ENCODE peak calls at places on chromosomes 1 and 21, in ten cellular contexts. Q is CD4-positive, CD25-positive, alpha-beta regulatory T cell; F is CD4-positive, alpha-beta memory T cell; X is psoas muscle; A is small intestine; E is iPS DF 6.9; U is pancreas; K is colonic mucosa; T is OCI-LY7; H is A673. D is an unnamed sample.
A peak's percentile ranks its signal among the peaks of the same experiment; 100 is the strongest.

GRCh38 chr1:6445062-6445763 is 20.6 kb downstream of the ESPN start:
- DNase-seq in U (peak; percentile 71), A (peak; percentile 68), F (no peak), Q (peak; percentile 30), X (no peak), K (peak; percentile 77), H (no peak), E (no peak), T (peak; percentile 21), D (no peak)

GRCh38 chr21:42777757-42778344 is 101.5 kb downstream of the WDR4 start:
- DNase-seq in A (no peak), X (no peak), T (no peak), U (no peak), Q (no peak), K (no peak), H (no peak), E (no peak), F (no peak), D (peak; percentile 53)

GRCh38 chr1:247824023-247824422 is at the start of gene OR14A16:
- DNase-seq in U (no peak), Q (no peak), T (no peak), K (no peak), X (no peak), H (no peak), E (no peak), A (no peak), F (no peak), D (no peak)

GRCh38 chr1:31310131-31310530 is 13.3 kb downstream of the ZCCHC17 start:
- DNase-seq in Q (no peak), F (no peak), H (no peak), T (no peak), U (no peak), K (no peak), E (no peak), X (no peak), A (no peak), D (no peak)

GRCh38 chr1:229252228-229252984 is 18.5 kb upstream of the RAB4A start:
- DNase-seq in K (no peak), F (no peak), T (no peak), H (no peak), E (no peak), U (no peak), A (peak; percentile 82), X (no peak), Q (no peak), D (no peak)

GRCh38 chr1:84174051-84174556 is 30.0 kb downstream of the PRKACB start:
- DNase-seq in K (no peak), Q (no peak), H (peak; percentile 46), U (no peak), A (peak; percentile 35), X (no peak), T (no peak), E (no peak), F (no peak), D (no peak)

GRCh38 chr1:215055281-215055935 is 27.1 kb upstream of the KCNK2 start:
- DNase-seq in K (no peak), T (no peak), X (no peak), E (peak; percentile 4), U (no peak), F (no peak), A (no peak), H (no peak), Q (no peak), D (no peak)

GRCh38 chr1:110475358-110476027 is 24.5 kb downstream of the PROK1 start:
- DNase-seq in K (no peak), F (no peak), X (no peak), T (no peak), H (no peak), U (no peak), A (peak; percentile 8), E (no peak), Q (no peak), D (no peak)

GRCh38 chr1:31227891-31228290 is 11.8 kb downstream of the NKAIN1 start:
- DNase-seq in X (no peak), T (no peak), A (no peak), Q (no peak), H (peak; percentile 39), F (no peak), U (no peak), E (no peak), K (no peak), D (no peak)

GRCh38 chr1:114248162-114248561 is 94.5 kb upstream of the SYT6 start:
- DNase-seq in Q (no peak), E (no peak), K (no peak), A (no peak), X (no peak), U (no peak), F (no peak), T (no peak), H (no peak), D (no peak)

GRCh38 chr1:66330711-66331110 is 203.2 kb upstream of the SGIP1 start:
- DNase-seq in T (peak; percentile 62), X (no peak), F (peak; percentile 81), A (peak; percentile 49), K (no peak), U (no peak), Q (no peak), E (no peak), H (no peak), D (no peak)

GRCh38 chr1:29354511-29355098 is 118.3 kb downstream of the PTPRU start:
- DNase-seq in H (no peak), F (no peak), K (no peak), T (no peak), A (no peak), X (no peak), Q (no peak), U (no peak), E (no peak), D (no peak)

GRCh38 chr1:112460672-112461071 is 48.1 kb upstream of the WNT2B start:
- DNase-seq in E (no peak), A (no peak), K (no peak), F (no peak), H (no peak), Q (no peak), U (no peak), T (no peak), X (no peak), D (no peak)

GRCh38 chr1:179036844-179037465 is 11.3 kb downstream of the FAM20B start:
- DNase-seq in Q (no peak), T (no peak), U (no peak), F (no peak), H (no peak), K (no peak), A (no peak), X (no peak), E (no peak), D (no peak)

GRCh38 chr1:79197421-79197820 is 190.9 kb upstream of the ADGRL4 start:
- DNase-seq in K (no peak), A (no peak), H (peak; percentile 60), X (no peak), F (no peak), Q (no peak), T (no peak), U (no peak), E (no peak), D (no peak)

DNA sequence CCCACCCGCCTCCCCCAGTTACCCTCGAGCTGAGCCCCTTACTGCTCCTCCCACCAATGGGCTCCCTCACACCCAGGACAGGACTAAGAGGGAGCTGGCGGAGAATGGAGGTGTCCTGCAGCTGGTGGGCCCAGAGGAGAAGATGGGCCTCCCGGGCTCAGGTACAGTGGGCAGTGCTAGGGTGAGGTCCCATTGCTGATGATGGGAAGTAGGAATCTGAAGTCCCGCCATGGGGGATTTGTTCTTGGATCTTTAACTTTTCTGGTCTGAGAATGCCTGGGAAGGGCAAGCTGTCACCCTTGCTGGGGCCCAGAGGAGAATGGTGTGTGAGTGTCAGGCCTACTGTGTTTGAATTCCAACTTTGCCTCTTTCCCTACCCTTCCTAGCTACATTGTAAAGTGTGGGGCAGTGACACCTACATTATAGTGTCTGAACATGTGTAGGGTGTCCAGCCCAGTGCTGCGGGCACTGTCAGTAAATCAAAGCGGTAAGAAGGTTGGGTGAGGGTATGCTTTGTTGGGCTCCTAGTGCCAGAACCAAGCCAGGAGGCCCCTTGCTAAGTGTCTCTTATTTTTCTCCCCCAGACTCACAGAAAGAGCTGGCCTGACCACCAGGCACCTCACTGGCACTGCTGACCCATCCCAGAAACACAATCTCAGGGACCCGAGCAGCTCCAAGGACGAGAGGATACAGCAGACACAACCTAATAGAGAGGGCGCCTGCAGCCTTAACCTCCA is 44.7 kb downstream of the YARS1 start:
- DNase-seq in Q (no peak), F (no peak), T (no peak), K (no peak), H (no peak), U (no peak), X (no peak), E (no peak), A (no peak), D (no peak)
- H3K4me1 ChIP-seq in Q (no peaks in the 10 kb centered on the region), F (peaks cover 9% of the 10 kb centered on the region), T (no peaks in the 10 kb centered on the region), K (no peaks in the 10 kb centered on the region), H (no peaks in the 10 kb centered on the region), U (peaks cover 7% of the 10 kb centered on the region), X (no peaks in the 10 kb centered on the region), E (peaks cover 2% of the 10 kb centered on the region), A (no peaks in the 10 kb centered on the region), D (peaks cover 13% of the 10 kb centered on the region)

DNA sequence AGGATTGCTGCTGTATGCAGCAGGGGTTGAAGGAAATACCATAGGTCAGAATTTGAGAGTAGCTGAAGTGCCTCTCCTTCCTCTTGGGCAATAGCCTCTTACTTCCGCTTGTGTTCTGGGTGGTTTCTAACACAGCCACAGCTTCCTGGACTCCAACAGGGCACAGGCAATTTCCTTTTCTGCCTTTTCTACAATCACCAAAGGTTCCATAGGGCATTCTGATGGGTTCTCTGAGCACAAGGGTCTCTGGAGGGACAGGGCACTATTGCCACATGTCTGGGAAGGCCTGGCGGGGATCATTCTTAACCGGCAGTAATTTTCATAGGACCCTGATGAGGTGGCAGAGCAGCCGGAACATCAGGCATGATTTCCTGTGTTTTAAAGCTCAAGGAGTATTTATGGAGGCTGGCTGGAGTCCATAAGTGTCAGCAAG is 5.5 kb upstream of the AGTRAP start:
- DNase-seq in H (peak; percentile 86), X (no peak), U (no peak), E (no peak), Q (peak; percentile 16), T (peak; percentile 82), K (peak; percentile 69), A (peak; percentile 72), F (peak; percentile 56), D (no peak)
- H3K27ac ChIP-seq in H (peak overlapping the region; percentile 82), X (no peak overlapping the region), U (no peak overlapping the region), E (no peak overlapping the region), Q (peak overlapping the region; percentile 64), T (peak overlapping the region; percentile 67), K (peak overlapping the region; percentile 84), A (peak overlapping the region; percentile 88), F (peak overlapping the region; percentile 25), D (no peak overlapping the region)

GRCh38 chr1:167325151-167325550 is 104.5 kb downstream of the POU2F1 start:
- DNase-seq in T (no peak), A (no peak), Q (no peak), K (no peak), H (no peak), U (no peak), X (no peak), F (no peak), E (no peak), D (no peak)
- H3K9me3 ChIP-seq in T (peaks cover 53% of the 10 kb centered on the region), A (no peaks in the 10 kb centered on the region), Q (peaks cover 41% of the 10 kb centered on the region), K (peaks cover 7% of the 10 kb centered on the region), H (peaks cover 31% of the 10 kb centered on the region), U (no peaks in the 10 kb centered on the region), X (peaks cover 42% of the 10 kb centered on the region), F (peaks cover 36% of the 10 kb centered on the region), E (no peaks in the 10 kb centered on the region), D (no peaks in the 10 kb centered on the region)

DNA sequence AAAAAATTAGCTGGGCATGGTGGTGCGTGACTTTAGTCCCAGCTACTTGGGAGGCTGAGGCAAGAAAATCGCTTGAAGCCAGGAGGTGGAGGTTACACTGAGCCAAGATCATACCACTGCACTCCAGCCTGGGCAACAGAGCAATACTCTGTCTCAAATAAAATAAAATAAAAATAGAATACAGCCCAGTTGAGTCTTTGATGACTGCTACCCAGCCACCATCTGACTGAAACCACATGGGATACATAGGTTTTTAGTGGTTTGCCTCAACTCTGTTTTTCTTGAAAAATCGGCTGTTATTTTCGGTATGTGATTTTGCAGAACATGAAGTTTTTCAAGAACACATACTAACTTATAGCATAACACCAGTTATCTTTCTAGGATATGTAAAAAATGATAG is 46.5 kb downstream of the EPRS1 start:
- DNase-seq in Q (no peak), A (no peak), H (no peak), T (no peak), K (no peak), X (no peak), E (no peak), F (no peak), U (no peak), D (no peak)
- H3K4me1 ChIP-seq in Q (no peaks in the 10 kb centered on the region), A (no peaks in the 10 kb centered on the region), H (no peaks in the 10 kb centered on the region), T (no peaks in the 10 kb centered on the region), K (no peaks in the 10 kb centered on the region), X (no peaks in the 10 kb centered on the region), E (no peaks in the 10 kb centered on the region), F (no peaks in the 10 kb centered on the region), U (no peaks in the 10 kb centered on the region), D (no peaks in the 10 kb centered on the region)

D was measured in testis.